ENCODE peak calls at places on chromosomes 13 and 19, in six cellular contexts. Q is kidney, Z is psoas muscle, Y is upper lobe of left lung, L is tibial nerve, M is spleen. I is an unnamed sample. For H3K36me3, the result is how much of the 10 kb centered on the place peaks cover.

GRCh38 chr19:36489920-36490415 is 607 bp upstream of the ZNF566 start:
- DNase-seq in Q (no peak), Z (peak), Y (peak), L (no peak), M (peak), I (no peak)

GRCh38 chr19:51158474-51159129 is 16.5 kb downstream of the SIGLEC7 start:
- DNase-seq in Q (no peak), Z (peak), Y (peak), L (peak), M (peak), I (no peak)

GRCh38 chr19:12453495-12453894 is 12.7 kb upstream of the ZNF443 start:
- DNase-seq in Q (no peak), Z (no peak), Y (no peak), L (no peak), M (no peak), I (no peak)

GRCh38 chr19:57599377-57599760 is 316 bp upstream of the ZNF530 start:
- DNase-seq in Q (no peak), Z (no peak), Y (no peak), L (no peak), M (no peak), I (no peak)

GRCh38 chr19:3375221-3376088 is 9.1 kb downstream of the NFIC start:
- DNase-seq in Q (peak), Z (peak), Y (peak), L (peak), M (peak), I (peak)

GRCh38 chr19:7372810-7373209 is 24.1 kb downstream of the ARHGEF18 start:
- DNase-seq in Q (peak), Z (peak), Y (no peak), L (no peak), M (no peak), I (peak)

GRCh38 chr13:28537149-28537548 is 42.2 kb upstream of the FLT1 start:
- DNase-seq in Q (no peak), Z (no peak), Y (no peak), L (no peak), M (no peak), I (no peak)

GRCh38 chr19:10007366-10007765 is 2.9 kb downstream of the COL5A3 start:
- DNase-seq in Q (peak), Z (peak), Y (no peak), L (peak), M (no peak), I (peak)

GRCh38 chr19:29810504-29810871 is 1.3 kb upstream of the CCNE1 start:
- DNase-seq in Q (peak), Z (no peak), Y (no peak), L (peak), M (peak), I (no peak)

GRCh38 chr19:13670846-13671245 is 93.5 kb upstream of the MRI1 start:
- DNase-seq in Q (no peak), Z (no peak), Y (no peak), L (no peak), M (no peak), I (no peak)

GRCh38 chr19:47272448-47273312 is 2.0 kb upstream of the INAFM1 start:
- DNase-seq in Q (peak), Z (no peak), Y (no peak), L (peak), M (no peak), I (peak)

GRCh38 chr13:108084840-108085239 is 130.5 kb downstream of the LIG4 start:
- DNase-seq in Q (no peak), Z (no peak), Y (no peak), L (no peak), M (no peak), I (no peak)

DNA sequence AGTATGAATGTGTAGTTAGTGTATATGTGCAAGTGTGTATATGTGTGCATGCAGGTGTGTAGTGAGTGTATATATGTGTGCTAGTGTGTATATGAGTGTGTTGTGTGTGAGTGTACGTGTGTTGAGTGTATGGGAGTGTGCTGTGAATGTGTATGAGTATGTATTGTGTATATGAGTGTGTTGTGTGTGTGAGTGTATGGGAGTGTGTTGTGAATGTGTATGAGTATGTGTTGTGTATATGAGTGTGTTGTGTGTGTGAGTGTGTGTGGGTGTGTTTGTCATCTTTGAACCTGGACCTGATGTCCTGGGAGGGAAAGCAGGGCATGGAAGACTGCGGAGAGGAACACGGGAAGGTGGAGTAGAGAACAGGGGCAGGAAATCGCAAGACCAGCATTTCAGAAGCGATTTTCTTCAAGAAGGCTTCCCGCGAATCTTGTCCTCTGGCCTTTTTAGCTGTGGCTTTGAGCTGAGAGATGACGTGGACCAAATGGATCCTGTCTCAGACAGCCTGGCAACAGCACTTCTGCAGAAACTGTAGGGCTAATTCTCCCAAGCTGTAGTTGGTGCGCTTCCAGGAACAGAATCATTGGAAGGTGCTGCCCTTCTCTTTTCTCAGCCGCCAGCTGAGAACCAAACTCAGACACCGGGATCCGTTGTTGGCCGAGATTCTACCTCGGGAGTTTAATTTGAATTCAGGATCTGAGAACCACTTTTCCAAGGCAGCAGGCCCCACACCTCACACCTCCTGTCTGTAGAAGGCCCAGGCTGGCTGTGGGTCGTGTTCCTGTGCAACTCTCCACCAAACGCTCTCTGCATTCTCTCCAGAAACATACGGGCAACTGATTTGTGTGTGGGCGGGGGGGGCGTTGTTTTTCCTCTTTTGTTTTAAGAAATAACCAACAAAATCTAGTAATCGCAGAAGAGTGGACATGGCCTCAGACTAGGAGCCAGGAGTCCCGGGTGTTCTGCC is 94.7 kb upstream of the RAP2A start:
- DNase-seq in Q (no peak), Z (no peak), Y (peak), L (peak), M (no peak), I (peak)
- H3K36me3 ChIP-seq in Q (under half), Z (under half), Y (under half), L (under half), M (half or more), I (under half)

GRCh38 chr13:110636701-110637201 is 21.4 kb downstream of the NAXD start:
- DNase-seq in Q (no peak), Z (no peak), Y (no peak), L (no peak), M (no peak), I (no peak)
- H3K36me3 ChIP-seq in Q (under half), Z (half or more), Y (half or more), L (half or more), M (half or more), I (under half)

DNA sequence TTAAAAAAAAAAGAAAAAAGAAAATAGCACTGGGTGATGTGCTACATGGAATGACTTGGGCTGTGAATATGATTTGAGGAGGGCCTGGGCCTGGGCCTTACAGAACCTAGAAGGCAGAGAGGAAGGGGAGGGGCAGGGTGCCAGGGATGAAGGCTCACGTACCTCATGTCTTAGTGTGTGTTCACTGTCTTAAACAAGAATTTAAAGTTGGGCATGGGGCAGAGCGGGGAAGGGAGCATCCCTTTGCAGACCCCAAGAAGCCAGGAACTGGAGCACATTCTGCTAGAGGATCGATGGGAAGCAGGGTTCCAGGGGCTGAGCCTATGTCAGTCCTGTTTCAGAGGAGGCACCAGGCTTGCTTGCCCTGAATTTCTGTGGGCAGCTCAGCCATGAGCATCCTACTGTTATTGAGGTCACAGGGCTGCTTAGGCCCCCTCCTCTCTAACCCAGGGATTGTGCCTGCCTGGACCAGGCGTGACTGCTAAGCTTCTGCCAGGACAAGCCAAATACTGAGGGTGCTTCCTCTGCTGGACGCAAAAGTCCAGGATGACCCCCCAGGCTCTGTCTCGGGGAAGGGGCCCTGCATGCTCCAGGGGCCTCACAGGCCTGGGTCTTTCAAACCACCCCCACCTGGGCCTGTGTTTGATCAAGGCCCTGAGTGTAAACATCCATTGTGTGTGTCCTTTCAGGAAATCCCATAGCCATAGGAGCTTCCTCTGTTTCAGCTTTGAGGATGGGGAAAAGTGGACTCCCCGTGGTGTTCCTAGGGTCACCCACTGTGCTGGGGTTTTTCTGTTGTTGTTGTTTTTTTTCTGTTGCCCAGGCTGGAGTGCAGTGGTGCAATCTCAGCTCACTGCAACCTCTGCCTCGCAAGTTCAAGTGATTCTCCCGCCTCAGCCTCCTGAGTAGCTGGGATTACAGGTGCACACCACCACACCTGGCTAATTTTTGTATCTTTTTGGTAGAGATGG is 4.8 kb downstream of the LSR start:
- DNase-seq in Q (no peak), Z (no peak), Y (no peak), L (no peak), M (peak), I (peak)
- H3K36me3 ChIP-seq in Q (under half), Z (under half), Y (under half), L (under half), M (under half), I (under half)

GRCh38 chr13:40943073-40943472 is 76.0 kb downstream of the ELF1 start:
- DNase-seq in Q (no peak), Z (no peak), Y (no peak), L (no peak), M (no peak), I (no peak)

GRCh38 chr13:40940841-40941240 is 78.3 kb downstream of the ELF1 start:
- DNase-seq in Q (no peak), Z (no peak), Y (no peak), L (no peak), M (no peak), I (no peak)

GRCh38 chr13:40946485-40946884 is 72.6 kb downstream of the ELF1 start:
- DNase-seq in Q (no peak), Z (no peak), Y (no peak), L (no peak), M (no peak), I (no peak)

DNA sequence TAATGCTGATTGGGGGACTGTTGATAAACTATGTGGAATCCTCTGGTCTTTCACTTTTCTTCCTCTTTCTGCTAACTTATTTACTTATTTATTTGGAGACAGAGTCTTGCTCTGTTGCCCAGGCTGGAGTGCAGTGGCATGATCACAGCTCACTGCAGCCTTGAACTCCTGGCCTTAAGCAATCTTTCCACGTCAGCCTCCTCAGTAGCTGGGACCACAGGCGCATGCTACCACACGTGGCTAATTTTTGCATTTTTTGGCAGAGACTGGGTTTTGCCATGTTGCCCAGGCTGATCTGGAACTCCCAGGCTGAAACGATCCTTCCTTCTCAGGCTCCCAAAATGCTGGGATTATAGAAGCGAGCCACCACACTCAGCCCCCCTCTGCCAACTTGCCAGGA is 77.5 kb downstream of the ELF1 start:
- DNase-seq in Q (no peak), Z (no peak), Y (no peak), L (no peak), M (no peak), I (no peak)
- H3K36me3 ChIP-seq in Q (under half), Z (half or more), Y (half or more), L (half or more), M (half or more), I (under half)

I was measured in sigmoid colon.